ENCODE peak calls at places on chromosomes 2 and 18, in seven cellular contexts. A is OCI-LY7, S is astrocyte of the cerebellum, W is Karpas-422, U is stomach, T is ascending aorta, J is pancreas. X is an unnamed sample.

GRCh38 chr2:204517154-204517553 is 28.1 kb upstream of the PARD3B start:
- DNase-seq in S (no peak), T (no peak), J (no peak), U (no peak), W (no peak), A (no peak), X (no peak)

GRCh38 chr2:20584637-20585321 is 66.1 kb downstream of the HS1BP3 start:
- DNase-seq in S (peak; percentile 98), T (no peak), W (no peak), J (no peak), A (no peak), U (peak; percentile 47), X (peak; percentile 88)

GRCh38 chr2:2103320-2103719 is 227.8 kb downstream of the MYT1L start:
- DNase-seq in U (no peak), S (no peak), J (no peak), A (no peak), T (no peak), W (no peak), X (no peak)

GRCh38 chr2:231315896-231316295 is 79.6 kb upstream of the B3GNT7 start:
- DNase-seq in U (no peak), A (peak; percentile 73), W (peak; percentile 70), T (no peak), J (no peak), S (no peak), X (no peak)

GRCh38 chr2:157476915-157477709 is 33.2 kb upstream of the CYTIP start:
- DNase-seq in W (no peak), A (no peak), S (no peak), J (no peak), U (no peak), T (no peak), X (no peak)

GRCh38 chr18:21315741-21316187 is 73.7 kb downstream of the GREB1L start:
- DNase-seq in W (no peak), U (no peak), T (no peak), J (no peak), A (no peak), S (no peak), X (no peak)

GRCh38 chr2:235077046-235077445 is 125.2 kb downstream of the SH3BP4 start:
- DNase-seq in U (no peak), T (no peak), W (no peak), S (no peak), J (no peak), A (no peak), X (no peak)

GRCh38 chr2:39411186-39411944 is 25.7 kb downstream of the MAP4K3 start:
- DNase-seq in S (peak; percentile 8), W (no peak), A (no peak), U (no peak), J (no peak), T (no peak), X (no peak)

GRCh38 chr18:54947115-54947514 is 12.1 kb downstream of the CCDC68 start:
- DNase-seq in W (no peak), T (no peak), S (no peak), J (no peak), U (peak; percentile 41), A (no peak), X (no peak)

GRCh38 chr2:48406096-48406495 is 123.9 kb upstream of the STON1 start:
- DNase-seq in J (no peak), S (no peak), W (no peak), A (no peak), U (no peak), T (no peak), X (no peak)

GRCh38 chr2:215434447-215435260 is 1.2 kb downstream of the FN1 start:
- DNase-seq in T (no peak), W (no peak), A (no peak), U (no peak), S (no peak), J (no peak), X (no peak)

GRCh38 chr2:215431778-215432758 is 3.8 kb downstream of the FN1 start:
- DNase-seq in A (no peak), W (no peak), J (no peak), T (no peak), U (no peak), S (no peak), X (no peak)

GRCh38 chr2:215430528-215431187 is 5.2 kb downstream of the FN1 start:
- DNase-seq in T (no peak), A (no peak), J (no peak), U (no peak), W (no peak), S (no peak), X (no peak)

GRCh38 chr2:215431290-215431689 is 4.6 kb downstream of the FN1 start:
- DNase-seq in U (no peak), J (no peak), T (no peak), W (no peak), A (no peak), S (no peak), X (no peak)

GRCh38 chr2:215432759-215433594 is 2.9 kb downstream of the FN1 start:
- DNase-seq in W (no peak), A (no peak), S (no peak), T (no peak), U (no peak), J (no peak), X (no peak)
- H3K4me3 ChIP-seq in W (no peak overlapping the region), A (no peak overlapping the region), S (peak overlapping the region; percentile 85), T (peak overlapping the region; percentile 80), U (no peak overlapping the region), J (no peak overlapping the region), X (peak overlapping the region; percentile 97)

DNA sequence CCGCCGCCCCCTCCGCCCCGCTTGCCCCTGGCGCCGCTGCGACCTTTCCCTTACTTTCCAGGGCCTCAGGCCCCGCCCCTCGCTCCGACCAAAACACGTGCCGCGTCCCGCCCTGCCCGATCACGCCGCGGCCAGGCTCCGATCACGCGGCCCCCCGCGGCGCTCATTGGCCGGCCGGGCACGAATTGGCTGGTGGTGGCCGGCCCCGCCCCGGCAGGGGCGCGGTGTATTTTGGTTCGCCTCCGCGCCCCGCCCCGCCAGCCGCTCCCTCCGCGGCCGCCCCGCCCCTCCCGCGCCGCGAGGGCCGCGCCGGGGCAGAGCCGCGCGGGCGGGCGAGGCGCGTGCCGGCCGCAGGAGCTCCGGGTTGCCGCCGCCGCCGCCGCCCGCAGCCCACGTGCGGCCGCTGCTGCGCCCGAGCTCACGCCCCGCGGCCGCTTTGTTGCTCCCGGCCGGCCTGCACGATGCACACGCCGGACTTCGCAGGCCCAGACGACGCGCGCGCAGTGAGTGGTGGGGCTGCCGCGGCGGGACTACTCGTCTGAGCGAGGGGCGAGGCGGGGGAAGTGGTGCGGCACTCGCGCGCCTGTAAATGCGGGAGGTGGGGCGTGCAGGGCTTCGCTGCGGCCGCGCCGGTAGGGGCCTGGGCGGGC is at the start of gene KLF11:
- DNase-seq in W (no peak), S (peak; percentile 39), U (peak; percentile 95), J (peak; percentile 99), T (peak; percentile 81), A (peak; percentile 88), X (peak; percentile 98)
- H3K4me3 ChIP-seq in W (no peak within 1 kb of the TSS), S (peak within 1 kb of the TSS; percentile 43), U (peak within 1 kb of the TSS; percentile 60), J (peak within 1 kb of the TSS; percentile 74), T (peak within 1 kb of the TSS; percentile 81), A (peak within 1 kb of the TSS; percentile 64), X (peak within 1 kb of the TSS; percentile 86)

GRCh38 chr18:7617738-7618422 is 50.8 kb downstream of the PTPRM start:
- DNase-seq in W (no peak), J (peak; percentile 26), A (no peak), T (no peak), U (peak; percentile 78), S (peak; percentile 98), X (peak; percentile 82)
- H3K4me3 ChIP-seq in W (no peak overlapping the region), J (no peak overlapping the region), A (no peak overlapping the region), T (peak overlapping the region; percentile 45), U (no peak overlapping the region), S (no peak overlapping the region), X (no peak overlapping the region)

GRCh38 chr2:176096243-176096985 is 3.2 kb upstream of the HOXD12 start:
- DNase-seq in A (peak; percentile 5), S (no peak), J (no peak), T (no peak), W (peak; percentile 55), U (no peak), X (no peak)
- H3K4me3 ChIP-seq in A (peak overlapping the region; percentile 63), S (peak overlapping the region; percentile 16), J (peak overlapping the region; percentile 6), T (peak overlapping the region; percentile 61), W (peak overlapping the region; percentile 69), U (peak overlapping the region; percentile 59), X (peak overlapping the region; percentile 69)

GRCh38 chr2:37556256-37556655 is 115.2 kb downstream of the CDC42EP3 start:
- DNase-seq in U (no peak), S (no peak), T (no peak), J (no peak), W (peak; percentile 7), A (no peak), X (no peak)
- H3K4me3 ChIP-seq in U (no peak overlapping the region), S (no peak overlapping the region), T (no peak overlapping the region), J (no peak overlapping the region), W (no peak overlapping the region), A (no peak overlapping the region), X (no peak overlapping the region)

DNA sequence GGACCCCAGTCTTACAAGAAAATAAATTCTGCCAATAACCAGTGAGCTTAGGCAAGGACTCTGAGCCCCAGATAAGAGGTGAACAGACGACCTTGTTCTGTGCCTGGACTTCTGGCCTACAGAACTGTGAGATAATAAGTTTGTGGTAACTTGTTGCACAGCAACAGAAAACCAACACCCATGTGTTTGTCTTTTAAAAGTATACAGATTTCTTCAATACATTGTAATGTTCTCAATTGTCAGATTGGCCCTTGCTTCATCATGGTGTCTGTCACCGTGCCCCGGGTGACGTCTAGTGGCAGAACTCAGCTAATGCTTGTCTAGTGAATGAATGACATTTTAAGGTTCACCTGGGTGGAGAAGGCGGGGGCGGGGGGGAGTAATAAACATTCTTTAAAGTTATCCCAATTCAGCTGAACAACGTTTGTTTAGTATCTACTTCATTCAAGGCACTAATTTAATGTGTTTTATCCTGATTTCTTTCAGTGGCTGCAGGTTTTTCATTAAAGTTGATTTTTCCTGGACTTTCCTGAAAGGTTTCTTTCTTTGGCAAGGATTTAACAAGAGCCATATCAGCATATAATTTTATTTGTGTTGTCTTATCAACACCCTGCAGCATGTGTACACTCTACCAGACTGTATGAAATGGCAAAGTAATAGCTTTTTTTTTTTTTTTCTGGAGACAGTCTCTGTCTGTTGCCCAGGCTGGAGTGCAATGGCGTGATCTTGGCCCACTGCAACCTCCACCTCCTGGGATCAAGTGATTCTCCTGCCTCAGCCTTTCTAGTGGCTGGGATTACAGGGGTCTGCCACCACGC is 123.8 kb upstream of the DLX2 start:
- DNase-seq in W (peak; percentile 71), S (no peak), T (no peak), U (peak; percentile 72), A (peak; percentile 5), J (peak; percentile 72), X (no peak)
- H3K4me3 ChIP-seq in W (no peak overlapping the region), S (no peak overlapping the region), T (no peak overlapping the region), U (no peak overlapping the region), A (no peak overlapping the region), J (no peak overlapping the region), X (no peak overlapping the region)